ENCODE peak calls at places on chromosome 7, in six cellular contexts. L is uterus, H is endothelial cell of umbilical vein, K is GM12878, Q is A549, P is GM12891. C is an unnamed sample.

GRCh38 chr7:68706291-68706690 is 892.0 kb upstream of the AUTS2 start:
- DNase-seq in L (no peak), H (no peak), K (no peak), Q (peak; percentile 81), P (no peak), C (no peak)

GRCh38 chr7:33979807-33980355 is 74.5 kb downstream of the BMPER start:
- DNase-seq in L (no peak), H (no peak), K (no peak), Q (peak; percentile 66), P (no peak), C (no peak)

GRCh38 chr7:5661941-5662340 is 119.5 kb downstream of the RNF216 start:
- DNase-seq in L (no peak), H (peak; percentile 93), K (no peak), Q (no peak), P (no peak), C (no peak)

GRCh38 chr7:128737867-128738390 is 1.2 kb upstream of the CALU start:
- DNase-seq in L (peak; percentile 26), H (peak; percentile 50), K (no peak), Q (peak; percentile 33), P (no peak), C (no peak)

GRCh38 chr7:33959676-33960075 is 54.3 kb downstream of the BMPER start:
- DNase-seq in L (no peak), H (no peak), K (no peak), Q (no peak), P (no peak), C (no peak)

GRCh38 chr7:18294408-18294807 is 201.1 kb upstream of the HDAC9 start:
- DNase-seq in L (no peak), H (no peak), K (no peak), Q (no peak), P (no peak), C (no peak)

GRCh38 chr7:124411796-124412195 is 353.8 kb downstream of the GPR37 start:
- DNase-seq in L (no peak), H (no peak), K (no peak), Q (no peak), P (no peak), C (no peak)

GRCh38 chr7:144587701-144588100 is 184.2 kb upstream of the NOBOX start:
- DNase-seq in L (no peak), H (no peak), K (no peak), Q (no peak), P (no peak), C (no peak)

GRCh38 chr7:99562832-99563231 is 4.4 kb downstream of the ZNF655 start:
- DNase-seq in L (no peak), H (peak; percentile 69), K (no peak), Q (peak; percentile 97), P (no peak), C (peak; percentile 68)

GRCh38 chr7:51242007-51242691 is 74.5 kb downstream of the COBL start:
- DNase-seq in L (no peak), H (no peak), K (no peak), Q (no peak), P (no peak), C (no peak)

GRCh38 chr7:12728192-12728538 is 40.7 kb downstream of the ARL4A start:
- DNase-seq in L (no peak), H (peak; percentile 95), K (no peak), Q (no peak), P (no peak), C (peak; percentile 38)

GRCh38 chr7:20158684-20159083 is 58.5 kb downstream of the MACC1 start:
- DNase-seq in L (no peak), H (peak; percentile 39), K (no peak), Q (no peak), P (no peak), C (peak; percentile 46)

GRCh38 chr7:44767912-44768662 is 19.4 kb downstream of the ZMIZ2 start:
- DNase-seq in L (peak; percentile 83), H (no peak), K (no peak), Q (no peak), P (peak; percentile 72), C (peak; percentile 50)

GRCh38 chr7:102232686-102233286 is 53.9 kb upstream of the SH2B2 start:
- DNase-seq in L (no peak), H (no peak), K (no peak), Q (no peak), P (no peak), C (no peak)

GRCh38 chr7:90613088-90613498 is 17.0 kb downstream of the CDK14 start:
- DNase-seq in L (no peak), H (peak; percentile 61), K (peak; percentile 69), Q (no peak), P (no peak), C (no peak)

GRCh38 chr7:36287371-36288241 is 102.1 kb upstream of the ANLN start:
- DNase-seq in L (no peak), H (no peak), K (no peak), Q (no peak), P (no peak), C (no peak)

GRCh38 chr7:26066736-26067135 is 85.3 kb upstream of the NFE2L3 start:
- DNase-seq in L (no peak), H (no peak), K (no peak), Q (no peak), P (no peak), C (no peak)

GRCh38 chr7:121032645-121033460 is 44.3 kb downstream of the CPED1 start:
- DNase-seq in L (peak; percentile 69), H (peak; percentile 21), K (no peak), Q (no peak), P (no peak), C (no peak)

GRCh38 chr7:4111166-4111565 is 570.9 kb upstream of the FOXK1 start:
- DNase-seq in L (no peak), H (peak; percentile 63), K (no peak), Q (no peak), P (no peak), C (no peak)

GRCh38 chr7:100803398-100804161 is 23.7 kb downstream of the EPHB4 start:
- DNase-seq in L (peak; percentile 93), H (peak; percentile 65), K (peak; percentile 56), Q (peak; percentile 76), P (peak; percentile 94), C (peak; percentile 74)

GRCh38 chr7:102992820-102993531 is 80.2 kb downstream of the LRRC17 start:
- DNase-seq in L (no peak), H (peak; percentile 100), K (no peak), Q (no peak), P (no peak), C (peak; percentile 41)

GRCh38 chr7:77439572-77439971 is 23.4 kb upstream of the GSAP start:
- DNase-seq in L (no peak), H (peak; percentile 41), K (no peak), Q (peak; percentile 51), P (no peak), C (no peak)

GRCh38 chr7:12715372-12716133 is 28.1 kb downstream of the ARL4A start:
- DNase-seq in L (peak; percentile 61), H (peak; percentile 96), K (no peak), Q (peak; percentile 60), P (no peak), C (peak; percentile 86)

GRCh38 chr7:31443457-31443856 is 70.4 kb upstream of the ITPRID1 start:
- DNase-seq in L (no peak), H (peak; percentile 48), K (peak; percentile 21), Q (peak; percentile 60), P (peak; percentile 14), C (peak; percentile 36)

DNA sequence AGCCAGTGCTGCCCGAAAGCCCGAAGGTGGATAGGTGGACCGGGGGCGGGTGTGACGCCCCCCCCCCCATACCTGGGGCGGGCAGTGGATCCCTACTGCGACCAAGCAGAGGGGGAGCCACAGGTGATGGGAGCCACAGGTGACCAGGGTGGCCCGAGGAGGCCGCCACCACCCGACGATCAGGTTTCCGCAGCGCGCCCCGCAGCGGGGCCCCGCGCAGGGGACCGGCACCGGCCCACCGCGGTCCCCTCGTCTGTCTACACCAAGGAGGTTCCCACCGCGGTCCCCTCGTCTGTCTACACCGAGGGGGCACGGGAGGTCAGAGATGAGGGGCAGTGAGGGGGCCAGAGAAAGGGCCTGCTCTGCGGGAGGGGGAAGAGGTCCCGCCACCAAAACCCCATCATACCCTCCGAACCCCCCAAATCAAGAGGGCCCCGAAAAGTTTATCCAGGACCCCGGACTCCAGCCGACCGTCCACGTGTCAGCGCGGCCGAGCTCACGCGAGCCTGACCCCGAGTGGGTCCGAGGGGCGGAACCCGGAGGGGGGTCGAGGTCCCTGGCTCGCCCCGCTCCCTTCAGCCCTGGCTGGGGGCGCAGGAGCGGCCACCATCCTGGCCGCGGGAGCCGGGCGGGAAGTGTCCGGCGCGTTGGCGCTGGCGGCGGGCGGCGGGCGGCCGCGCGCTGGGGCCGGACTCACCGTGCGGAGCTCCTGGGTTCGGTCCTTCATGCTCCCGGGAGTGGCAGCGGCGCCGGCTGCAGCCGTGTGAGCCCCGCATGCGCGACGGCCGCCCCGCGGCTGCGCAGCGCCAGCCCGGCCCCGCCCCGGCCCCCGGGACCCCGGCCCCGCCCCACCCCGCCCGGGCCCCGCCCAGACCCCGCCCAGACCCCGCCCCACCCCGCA is at the start of gene STX1A:
- DNase-seq in L (no peak), H (peak; percentile 55), K (no peak), Q (no peak), P (peak; percentile 89), C (peak; percentile 59)
- TF ChIP-seq POLR2A in L (peak; percentile 66), H (peak; percentile 77), K (peak; percentile 62), Q (peak; percentile 63), P (no peak), C (no peak)

GRCh38 chr7:42076870-42077269 is 160.1 kb downstream of the GLI3 start:
- DNase-seq in L (no peak), H (no peak), K (no peak), Q (no peak), P (no peak), C (no peak)
- TF ChIP-seq POLR2A in L (no peak), H (no peak), K (no peak), Q (no peak), P (no peak), C (no peak)

DNA sequence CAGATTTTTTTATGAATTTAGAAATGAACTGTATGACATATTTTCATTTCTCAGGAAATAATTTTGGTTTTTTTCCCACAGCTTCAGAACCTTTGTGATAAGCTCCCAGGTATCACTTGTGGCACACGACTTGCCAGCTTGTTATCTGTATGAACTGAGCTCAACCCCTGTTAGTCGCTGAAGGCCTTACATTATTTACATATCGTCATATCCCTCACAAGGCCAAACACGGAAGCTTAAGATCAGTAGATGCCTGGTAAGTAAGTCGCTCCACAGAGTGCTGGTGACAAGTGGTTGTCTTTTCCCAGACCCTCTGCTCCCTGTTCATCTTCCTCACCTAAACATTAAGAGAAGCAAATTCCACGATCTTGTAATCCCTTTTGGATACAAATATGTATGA is 55.2 kb downstream of the RAPGEF5 start:
- DNase-seq in L (no peak), H (no peak), K (no peak), Q (no peak), P (no peak), C (peak; percentile 55)
- TF ChIP-seq POLR2A in L (no peak), H (no peak), K (no peak), Q (no peak), P (no peak), C (no peak)

DNA sequence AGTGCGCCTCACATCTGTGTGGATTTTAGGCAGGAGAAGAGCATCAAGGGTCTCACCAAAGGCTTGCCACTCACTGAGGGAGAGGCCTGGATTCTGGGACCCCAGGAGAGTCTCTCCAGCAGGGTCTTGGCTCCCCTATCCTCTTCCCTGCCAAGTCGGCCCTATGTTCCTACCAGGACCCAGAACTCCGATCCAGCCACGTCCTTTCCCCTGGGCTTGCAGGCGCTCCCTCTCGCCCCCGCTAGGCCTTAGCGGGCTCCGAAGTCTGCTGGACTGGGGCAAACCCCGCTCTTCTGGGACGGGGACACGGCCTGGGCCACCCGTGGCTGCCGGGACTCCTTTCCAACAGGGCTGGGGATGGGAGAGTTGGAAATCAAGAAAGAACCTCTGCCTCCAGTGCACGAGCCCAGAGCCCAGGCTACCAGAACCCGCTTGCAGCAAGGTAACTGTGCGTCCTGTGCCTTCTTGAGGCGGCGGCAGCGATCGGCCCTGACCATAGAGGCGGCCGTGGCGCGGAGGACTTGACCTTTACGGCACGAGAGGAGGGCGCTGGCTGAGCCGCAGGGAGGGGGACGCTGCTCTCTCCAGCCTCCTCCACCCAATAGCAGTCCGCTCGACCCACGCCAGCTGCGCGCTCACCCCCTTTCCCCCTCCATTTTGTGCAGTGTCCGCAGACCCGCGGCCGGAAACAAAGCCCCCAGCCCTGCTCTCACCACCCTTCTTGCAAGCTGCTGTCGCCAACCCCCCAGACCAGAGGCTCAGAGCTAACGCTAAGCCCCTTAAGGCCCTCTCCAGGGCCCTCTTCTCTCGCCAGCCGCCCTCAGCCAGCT is 6.9 kb upstream of the HOXA11 start:
- DNase-seq in L (peak; percentile 84), H (no peak), K (no peak), Q (no peak), P (no peak), C (no peak)
- TF ChIP-seq POLR2A in L (peak; percentile 24), H (no peak), K (no peak), Q (no peak), P (no peak), C (no peak)